ENCODE peak calls at places on chromosomes 16 and 17, in seven cellular contexts. One of them, this sample, is unnamed.

GRCh38 chr17:81512984-81513668 is 527 bp upstream of the ACTG1 start:
- DNase-seq in Peyer's patch: peak
- DNase-seq in tibial artery: peak
- DNase-seq in transverse colon: peak
- DNase-seq in NB4: peak
- DNase-seq in AG09309: no peak
- DNase-seq in GM12878: no peak
- DNase-seq in this sample: no peak

GRCh38 chr16:85902366-85903155 is 3.6 kb downstream of the IRF8 start:
- DNase-seq in Peyer's patch: peak
- DNase-seq in tibial artery: no peak
- DNase-seq in transverse colon: peak
- DNase-seq in NB4: no peak
- DNase-seq in AG09309: no peak
- DNase-seq in GM12878: peak
- DNase-seq in this sample: no peak

GRCh38 chr17:77322284-77322533 is 181.4 kb downstream of the SEC14L1 start:
- DNase-seq in Peyer's patch: no peak
- DNase-seq in tibial artery: no peak
- DNase-seq in transverse colon: no peak
- DNase-seq in NB4: no peak
- DNase-seq in AG09309: no peak
- DNase-seq in GM12878: no peak
- DNase-seq in this sample: no peak

GRCh38 chr17:62807812-62808575 is at the start of gene MARCHF10:
- DNase-seq in Peyer's patch: no peak
- DNase-seq in tibial artery: no peak
- DNase-seq in transverse colon: peak
- DNase-seq in NB4: no peak
- DNase-seq in AG09309: no peak
- DNase-seq in GM12878: no peak
- DNase-seq in this sample: no peak

GRCh38 chr17:46991618-46992017 is 12.6 kb upstream of the RPRML start:
- DNase-seq in Peyer's patch: peak
- DNase-seq in tibial artery: no peak
- DNase-seq in transverse colon: no peak
- DNase-seq in NB4: no peak
- DNase-seq in AG09309: no peak
- DNase-seq in GM12878: no peak
- DNase-seq in this sample: no peak

GRCh38 chr17:57305918-57306317 is 49.6 kb downstream of the MSI2 start:
- DNase-seq in Peyer's patch: no peak
- DNase-seq in tibial artery: no peak
- DNase-seq in transverse colon: no peak
- DNase-seq in NB4: peak
- DNase-seq in AG09309: no peak
- DNase-seq in GM12878: no peak
- DNase-seq in this sample: no peak

GRCh38 chr16:2194852-2195315 is 1.5 kb downstream of the CASKIN1 start:
- DNase-seq in Peyer's patch: peak
- DNase-seq in tibial artery: no peak
- DNase-seq in transverse colon: peak
- DNase-seq in NB4: peak
- DNase-seq in AG09309: no peak
- DNase-seq in GM12878: peak
- DNase-seq in this sample: no peak

GRCh38 chr17:28599311-28600184 is 723 bp upstream of the SPAG5 start:
- DNase-seq in Peyer's patch: peak
- DNase-seq in tibial artery: peak
- DNase-seq in transverse colon: peak
- DNase-seq in NB4: peak
- DNase-seq in AG09309: peak
- DNase-seq in GM12878: peak
- DNase-seq in this sample: peak

GRCh38 chr17:74396567-74396966 is 29.3 kb downstream of the GPR142 start:
- DNase-seq in Peyer's patch: no peak
- DNase-seq in tibial artery: no peak
- DNase-seq in transverse colon: no peak
- DNase-seq in NB4: no peak
- DNase-seq in AG09309: no peak
- DNase-seq in GM12878: no peak
- DNase-seq in this sample: no peak

GRCh38 chr17:17704931-17705330 is 23.7 kb downstream of the RAI1 start:
- DNase-seq in Peyer's patch: no peak
- DNase-seq in tibial artery: no peak
- DNase-seq in transverse colon: no peak
- DNase-seq in NB4: no peak
- DNase-seq in AG09309: no peak
- DNase-seq in GM12878: no peak
- DNase-seq in this sample: no peak

GRCh38 chr17:32988481-32989101 is 3.1 kb upstream of the SPACA3 start:
- DNase-seq in Peyer's patch: no peak
- DNase-seq in tibial artery: no peak
- DNase-seq in transverse colon: no peak
- DNase-seq in NB4: no peak
- DNase-seq in AG09309: no peak
- DNase-seq in GM12878: no peak
- DNase-seq in this sample: no peak

GRCh38 chr17:45147581-45148182 is 593 bp upstream of the HEXIM1 start:
- DNase-seq in Peyer's patch: peak
- DNase-seq in tibial artery: peak
- DNase-seq in transverse colon: peak
- DNase-seq in NB4: peak
- DNase-seq in AG09309: peak
- DNase-seq in GM12878: peak
- DNase-seq in this sample: peak

GRCh38 chr17:61335105-61335844 is 64.4 kb upstream of the TBX2 start:
- DNase-seq in Peyer's patch: no peak
- DNase-seq in tibial artery: peak
- DNase-seq in transverse colon: no peak
- DNase-seq in NB4: no peak
- DNase-seq in AG09309: no peak
- DNase-seq in GM12878: no peak
- DNase-seq in this sample: no peak

GRCh38 chr16:23795369-23795768 is 40.4 kb upstream of the PRKCB start:
- DNase-seq in Peyer's patch: no peak
- DNase-seq in tibial artery: no peak
- DNase-seq in transverse colon: no peak
- DNase-seq in NB4: no peak
- DNase-seq in AG09309: no peak
- DNase-seq in GM12878: no peak
- DNase-seq in this sample: no peak

GRCh38 chr17:80229011-80229410 is 8.8 kb downstream of the SLC26A11 start:
- DNase-seq in Peyer's patch: no peak
- DNase-seq in tibial artery: no peak
- DNase-seq in transverse colon: no peak
- DNase-seq in NB4: no peak
- DNase-seq in AG09309: no peak
- DNase-seq in GM12878: no peak
- DNase-seq in this sample: no peak

DNA sequence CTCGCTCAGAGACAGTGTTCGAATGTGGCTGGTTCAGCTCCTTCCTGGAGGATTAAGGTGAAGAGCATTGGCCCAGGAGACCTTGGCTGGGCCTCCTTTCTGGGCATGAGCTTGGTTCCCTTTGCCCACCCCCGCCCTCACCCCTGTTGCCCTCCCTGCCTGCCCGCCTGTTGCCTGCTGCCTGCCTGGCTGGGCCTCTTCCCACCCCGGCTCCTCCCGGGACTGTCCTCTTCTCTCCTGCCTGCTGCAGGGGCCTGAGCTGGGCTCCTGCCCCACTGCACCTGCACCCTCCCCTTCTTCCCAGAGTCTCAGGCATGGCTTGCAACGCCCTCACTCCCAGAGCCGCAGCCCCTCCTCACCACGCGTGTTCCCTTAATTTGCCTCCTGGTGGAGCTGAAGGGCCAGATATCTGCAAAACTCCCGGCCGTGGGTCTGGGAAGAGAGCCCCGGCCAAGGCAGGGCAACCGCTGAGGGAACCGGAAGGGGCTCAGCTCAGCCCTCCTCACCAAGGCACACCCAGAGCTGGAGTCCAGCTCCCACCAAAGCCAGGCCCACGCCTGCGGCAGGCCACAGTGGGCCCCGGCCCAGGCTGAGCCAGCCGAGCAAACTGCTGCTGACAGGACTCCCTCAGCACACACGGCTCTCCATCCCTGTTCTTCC is 31.2 kb downstream of the MNT start:
- DNase-seq in Peyer's patch: no peak
- DNase-seq in tibial artery: no peak
- DNase-seq in transverse colon: no peak
- DNase-seq in NB4: no peak
- DNase-seq in AG09309: no peak
- DNase-seq in GM12878: no peak
- DNase-seq in this sample: no peak
- TF ChIP-seq CTCF in Peyer's patch: no peak
- TF ChIP-seq CTCF in tibial artery: no peak
- TF ChIP-seq CTCF in transverse colon: no peak
- TF ChIP-seq CTCF in NB4: no peak
- TF ChIP-seq CTCF in AG09309: no peak
- TF ChIP-seq CTCF in GM12878: no peak
- TF ChIP-seq CTCF in this sample: peak

GRCh38 chr16:48329138-48329537 is 56.1 kb downstream of the SIAH1 start:
- DNase-seq in Peyer's patch: no peak
- DNase-seq in tibial artery: no peak
- DNase-seq in transverse colon: no peak
- DNase-seq in NB4: no peak
- DNase-seq in AG09309: no peak
- DNase-seq in GM12878: no peak
- DNase-seq in this sample: no peak
- TF ChIP-seq CTCF in Peyer's patch: no peak
- TF ChIP-seq CTCF in tibial artery: no peak
- TF ChIP-seq CTCF in transverse colon: no peak
- TF ChIP-seq CTCF in NB4: no peak
- TF ChIP-seq CTCF in AG09309: no peak
- TF ChIP-seq CTCF in GM12878: no peak
- TF ChIP-seq CTCF in this sample: no peak

GRCh38 chr16:52070341-52071057 is 476.4 kb downstream of the TOX3 start:
- DNase-seq in Peyer's patch: no peak
- DNase-seq in tibial artery: no peak
- DNase-seq in transverse colon: no peak
- DNase-seq in NB4: no peak
- DNase-seq in AG09309: no peak
- DNase-seq in GM12878: no peak
- DNase-seq in this sample: no peak

GRCh38 chr16:52071101-52071500 is 475.8 kb downstream of the TOX3 start:
- DNase-seq in Peyer's patch: no peak
- DNase-seq in tibial artery: no peak
- DNase-seq in transverse colon: no peak
- DNase-seq in NB4: no peak
- DNase-seq in AG09309: no peak
- DNase-seq in GM12878: no peak
- DNase-seq in this sample: no peak

GRCh38 chr16:52069866-52070265 is 477.1 kb downstream of the TOX3 start:
- DNase-seq in Peyer's patch: no peak
- DNase-seq in tibial artery: no peak
- DNase-seq in transverse colon: no peak
- DNase-seq in NB4: peak
- DNase-seq in AG09309: no peak
- DNase-seq in GM12878: no peak
- DNase-seq in this sample: no peak

GRCh38 chr16:52066951-52067350 is 480.0 kb downstream of the TOX3 start:
- DNase-seq in Peyer's patch: no peak
- DNase-seq in tibial artery: no peak
- DNase-seq in transverse colon: no peak
- DNase-seq in NB4: no peak
- DNase-seq in AG09309: no peak
- DNase-seq in GM12878: no peak
- DNase-seq in this sample: no peak

GRCh38 chr16:52068447-52069074 is 478.4 kb downstream of the TOX3 start:
- DNase-seq in Peyer's patch: no peak
- DNase-seq in tibial artery: no peak
- DNase-seq in transverse colon: peak
- DNase-seq in NB4: peak
- DNase-seq in AG09309: no peak
- DNase-seq in GM12878: no peak
- DNase-seq in this sample: no peak
- TF ChIP-seq CTCF in Peyer's patch: peak
- TF ChIP-seq CTCF in tibial artery: no peak
- TF ChIP-seq CTCF in transverse colon: peak
- TF ChIP-seq CTCF in NB4: no peak
- TF ChIP-seq CTCF in AG09309: no peak
- TF ChIP-seq CTCF in GM12878: no peak
- TF ChIP-seq CTCF in this sample: peak

DNA sequence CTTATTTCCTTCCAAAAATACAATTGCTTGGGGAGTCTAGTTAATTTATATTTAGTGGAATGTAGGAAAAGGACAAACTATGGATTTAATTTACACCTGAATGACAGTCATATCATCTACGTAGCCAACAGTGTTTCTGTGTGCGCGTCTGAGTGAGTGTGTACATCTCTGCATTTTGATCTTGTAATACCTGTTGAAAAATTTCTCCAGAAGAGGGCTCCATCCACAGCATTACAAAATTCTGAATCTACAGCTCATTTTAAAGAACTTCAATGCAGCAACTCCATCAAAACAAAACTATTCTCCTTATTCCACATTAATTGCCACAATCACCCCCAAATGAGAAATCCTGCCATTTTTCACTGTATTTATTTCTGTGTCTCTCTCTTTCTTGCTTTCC is 3.9 kb downstream of the CDH13 start:
- DNase-seq in Peyer's patch: no peak
- DNase-seq in tibial artery: no peak
- DNase-seq in transverse colon: no peak
- DNase-seq in NB4: no peak
- DNase-seq in AG09309: no peak
- DNase-seq in GM12878: no peak
- DNase-seq in this sample: no peak
- TF ChIP-seq CTCF in Peyer's patch: peak
- TF ChIP-seq CTCF in tibial artery: peak
- TF ChIP-seq CTCF in transverse colon: peak
- TF ChIP-seq CTCF in NB4: peak
- TF ChIP-seq CTCF in AG09309: peak
- TF ChIP-seq CTCF in GM12878: no peak
- TF ChIP-seq CTCF in this sample: peak

GRCh38 chr16:48317614-48318013 is 67.6 kb downstream of the SIAH1 start:
- DNase-seq in Peyer's patch: no peak
- DNase-seq in tibial artery: no peak
- DNase-seq in transverse colon: no peak
- DNase-seq in NB4: peak
- DNase-seq in AG09309: peak
- DNase-seq in GM12878: no peak
- DNase-seq in this sample: peak
- TF ChIP-seq CTCF in Peyer's patch: no peak
- TF ChIP-seq CTCF in tibial artery: no peak
- TF ChIP-seq CTCF in transverse colon: no peak
- TF ChIP-seq CTCF in NB4: peak
- TF ChIP-seq CTCF in AG09309: peak
- TF ChIP-seq CTCF in GM12878: no peak
- TF ChIP-seq CTCF in this sample: no peak

GRCh38 chr17:55462711-55463110 is 41.1 kb upstream of the MMD start:
- DNase-seq in Peyer's patch: no peak
- DNase-seq in tibial artery: no peak
- DNase-seq in transverse colon: no peak
- DNase-seq in NB4: no peak
- DNase-seq in AG09309: no peak
- DNase-seq in GM12878: no peak
- DNase-seq in this sample: no peak
- TF ChIP-seq CTCF in Peyer's patch: no peak
- TF ChIP-seq CTCF in tibial artery: no peak
- TF ChIP-seq CTCF in transverse colon: no peak
- TF ChIP-seq CTCF in NB4: no peak
- TF ChIP-seq CTCF in AG09309: no peak
- TF ChIP-seq CTCF in GM12878: no peak
- TF ChIP-seq CTCF in this sample: no peak